ENCODE peak calls at places on chromosomes 2 and 18, in five cellular contexts. W is upper lobe of right lung, I is hepatocyte, R is transverse colon, Y is AG04450. V is an unnamed sample.

GRCh38 chr2:13522917-13523821 is 806.4 kb downstream of the TRIB2 start:
- DNase-seq in Y (no peak), W (no peak), I (peak), R (no peak), V (no peak)

GRCh38 chr2:134714228-134714627 is 4.6 kb downstream of the TMEM163 start:
- DNase-seq in I (no peak), W (no peak), Y (no peak), R (no peak), V (no peak)

GRCh38 chr2:18046558-18046957 is 168.1 kb downstream of the KCNS3 start:
- DNase-seq in Y (no peak), W (no peak), I (no peak), R (no peak), V (no peak)

GRCh38 chr2:200095436-200095835 is 140.1 kb downstream of the MAIP1 start:
- DNase-seq in Y (no peak), R (no peak), I (no peak), W (no peak), V (no peak)

GRCh38 chr18:44654555-44654954 is 26.1 kb upstream of the SETBP1 start:
- DNase-seq in Y (no peak), W (no peak), R (no peak), I (no peak), V (no peak)

GRCh38 chr2:103754530-103754929 is 992.7 kb downstream of the TMEM182 start:
- DNase-seq in I (no peak), R (no peak), W (no peak), Y (no peak), V (no peak)

GRCh38 chr2:27080603-27080938 is 2.2 kb downstream of the EMILIN1 start:
- DNase-seq in R (no peak), W (no peak), I (no peak), Y (no peak), V (no peak)

GRCh38 chr2:36740031-36740430 is 43.5 kb downstream of the VIT start:
- DNase-seq in Y (no peak), I (no peak), W (no peak), R (no peak), V (no peak)

GRCh38 chr2:200635251-200635650 is 49.4 kb downstream of the AOX1 start:
- DNase-seq in Y (no peak), I (no peak), W (no peak), R (no peak), V (no peak)

GRCh38 chr18:79317718-79318117 is 78.0 kb upstream of the NFATC1 start:
- DNase-seq in R (no peak), I (no peak), W (no peak), Y (no peak), V (no peak)

GRCh38 chr2:209556354-209556961 is 132.6 kb downstream of the MAP2 start:
- DNase-seq in I (peak), R (no peak), Y (peak), W (no peak), V (peak)

GRCh38 chr2:9770308-9771100 is 72.8 kb upstream of the TAF1B start:
- DNase-seq in I (peak), W (peak), Y (peak), R (peak), V (peak)

GRCh38 chr18:12497296-12497695 is 89.6 kb downstream of the PRELID3A start:
- DNase-seq in Y (no peak), R (no peak), W (no peak), I (no peak), V (no peak)

GRCh38 chr2:21404827-21405625 is 281.3 kb downstream of the TDRD15 start:
- DNase-seq in I (no peak), R (no peak), Y (no peak), W (no peak), V (no peak)

GRCh38 chr2:88212251-88212790 is 42.2 kb downstream of the THNSL2 start:
- DNase-seq in W (no peak), R (no peak), Y (no peak), I (no peak), V (no peak)

GRCh38 chr18:41391616-41392610 is 563.1 kb upstream of the PIK3C3 start:
- DNase-seq in R (peak), W (peak), I (peak), Y (peak), V (peak)

GRCh38 chr2:65353927-65354326 is 78.5 kb downstream of the SPRED2 start:
- DNase-seq in Y (no peak), W (no peak), I (no peak), R (peak), V (no peak)

GRCh38 chr2:167653131-167653530 is 594.3 kb downstream of the STK39 start:
- DNase-seq in I (no peak), R (no peak), Y (no peak), W (no peak), V (no peak)

GRCh38 chr2:193806088-193806774 is 1611.5 kb upstream of the TMEFF2 start:
- DNase-seq in I (no peak), R (no peak), Y (no peak), W (no peak), V (no peak)

GRCh38 chr18:68533641-68534040 is 181.3 kb downstream of the TMX3 start:
- DNase-seq in Y (no peak), I (no peak), W (no peak), R (no peak), V (no peak)

GRCh38 chr2:241909769-241910168 is 40.2 kb downstream of the RTP5 start:
- DNase-seq in R (no peak), W (peak), Y (no peak), I (no peak), V (no peak)

GRCh38 chr2:124713969-124714368 is 688.9 kb downstream of the CNTNAP5 start:
- DNase-seq in I (no peak), Y (no peak), W (no peak), R (no peak), V (no peak)

GRCh38 chr18:2304378-2305175 is 266.7 kb downstream of the METTL4 start:
- DNase-seq in Y (no peak), R (no peak), I (no peak), W (no peak), V (no peak)

GRCh38 chr2:88481937-88482336 is 29.4 kb upstream of the FOXI3 start:
- DNase-seq in W (no peak), R (no peak), Y (no peak), I (peak), V (peak)

GRCh38 chr2:215848679-215849078 is 164.7 kb downstream of the MREG start:
- DNase-seq in R (no peak), I (no peak), Y (no peak), W (no peak), V (no peak)

GRCh38 chr18:10424576-10425314 is 29.7 kb upstream of the APCDD1 start:
- DNase-seq in R (no peak), I (no peak), W (no peak), Y (no peak), V (no peak)

GRCh38 chr2:48345176-48345575 is 184.8 kb upstream of the STON1 start:
- DNase-seq in W (no peak), Y (no peak), R (no peak), I (no peak), V (no peak)

GRCh38 chr2:44572196-44572900 is 210.6 kb downstream of the CAMKMT start:
- DNase-seq in Y (no peak), R (no peak), W (no peak), I (no peak), V (peak)

GRCh38 chr18:73752546-73752945 is 395.1 kb downstream of the FBXO15 start:
- DNase-seq in R (no peak), I (no peak), W (no peak), Y (no peak), V (no peak)

GRCh38 chr18:11991021-11991770 is 9.9 kb downstream of the IMPA2 start:
- DNase-seq in Y (no peak), I (no peak), R (no peak), W (no peak), V (no peak)

GRCh38 chr18:68714356-68714706 is 577 bp downstream of the TMX3 start:
- DNase-seq in W (no peak), Y (no peak), I (peak), R (peak), V (no peak)

GRCh38 chr2:170313636-170314348 is 135.8 kb downstream of the MYO3B start:
- DNase-seq in R (no peak), I (no peak), W (no peak), Y (no peak), V (no peak)

GRCh38 chr2:105248316-105249070 is 7.0 kb downstream of the GPR45 start:
- DNase-seq in R (no peak), Y (no peak), I (no peak), W (no peak), V (no peak)

GRCh38 chr2:25335971-25336370 is 5.8 kb downstream of the DNMT3A start:
- DNase-seq in Y (no peak), I (no peak), W (no peak), R (no peak), V (no peak)

GRCh38 chr2:85326946-85327756 is 638 bp downstream of the TGOLN2 start:
- DNase-seq in I (peak), Y (no peak), W (peak), R (peak), V (no peak)

GRCh38 chr2:96152301-96153165 is 7.3 kb upstream of the DUSP2 start:
- DNase-seq in W (peak), Y (no peak), I (peak), R (peak), V (no peak)

GRCh38 chr2:196290569-196290968 is 119.2 kb upstream of the STK17B start:
- DNase-seq in R (no peak), Y (no peak), W (no peak), I (no peak), V (no peak)
- H3K27ac ChIP-seq in R (no peak), Y (no peak), W (no peak), I (no peak), V (no peak)

GRCh38 chr2:176091329-176092258 is 927 bp upstream of the HOXD13 start:
- DNase-seq in R (no peak), W (no peak), Y (no peak), I (no peak), V (no peak)
- H3K27ac ChIP-seq in R (no peak), W (no peak), Y (no peak), I (peak), V (no peak)

DNA sequence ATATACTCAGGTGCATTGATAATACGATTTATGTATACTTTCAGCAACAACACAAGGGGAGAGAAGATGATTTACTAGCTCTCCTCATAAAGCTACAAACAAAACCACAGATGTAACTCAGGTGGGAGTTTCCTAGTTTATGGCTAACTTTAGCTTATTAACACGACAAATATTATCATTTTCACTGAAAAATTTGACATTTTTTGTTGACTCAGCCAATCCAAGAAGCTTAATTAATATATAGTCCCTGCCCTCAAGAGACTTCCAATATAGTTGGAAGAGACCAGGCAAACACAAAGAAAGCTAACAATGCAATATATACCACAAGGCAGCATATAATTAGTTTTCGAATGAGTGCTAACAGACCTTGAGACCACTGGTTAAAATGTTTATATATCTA is 786 bp downstream of the WDR12 start:
- DNase-seq in Y (no peak), I (no peak), R (no peak), W (no peak), V (no peak)
- H3K27ac ChIP-seq in Y (no peak), I (peak), R (peak), W (no peak), V (peak)

DNA sequence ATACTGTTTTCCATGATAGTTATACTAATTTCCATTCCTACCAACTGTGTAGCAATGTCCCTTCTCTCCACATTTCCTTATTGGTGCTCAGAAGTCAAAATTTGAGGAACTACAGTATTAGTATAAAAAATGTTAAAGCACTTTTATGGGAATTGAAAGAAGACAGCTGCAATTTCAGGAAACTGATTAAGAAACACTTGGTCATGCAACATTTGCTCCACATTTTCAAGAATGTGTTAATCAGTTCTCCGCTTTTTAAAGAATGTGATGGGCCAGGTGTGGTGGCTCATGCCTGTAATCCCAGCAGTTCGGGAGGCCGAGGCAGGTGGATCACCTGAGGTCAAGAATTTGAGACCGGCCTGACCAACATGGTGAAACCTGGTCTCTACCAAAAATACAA is 33.6 kb upstream of the MGAT4A start:
- DNase-seq in R (no peak), W (no peak), I (no peak), Y (no peak), V (no peak)
- H3K27ac ChIP-seq in R (peak), W (no peak), I (no peak), Y (no peak), V (no peak)

GRCh38 chr2:237389831-237390230 is 24.1 kb downstream of the COL6A3 start:
- DNase-seq in R (no peak), I (no peak), Y (no peak), W (no peak), V (no peak)
- H3K27ac ChIP-seq in R (peak), I (no peak), Y (no peak), W (no peak), V (no peak)